ENCODE peak calls at places on chromosome 4, in ten cellular contexts. One of them, this sample, is unnamed.

GRCh38 chr4:70601422-70602039 is 9.5 kb downstream of the AMBN start:
- DNase-seq in WERI-Rb-1: peak
- DNase-seq in AG04449: peak
- DNase-seq in foreskin fibroblast: peak
- DNase-seq in MCF 10A: peak
- DNase-seq in AG04450: peak
- DNase-seq in Peyer's patch: no peak
- DNase-seq in right atrium auricular region: no peak
- DNase-seq in pancreas: peak
- DNase-seq in CD8-positive, alpha-beta T cell: peak
- DNase-seq in this sample: peak

GRCh38 chr4:81509822-81510221 is 38.1 kb upstream of the RASGEF1B start:
- DNase-seq in WERI-Rb-1: no peak
- DNase-seq in AG04449: no peak
- DNase-seq in foreskin fibroblast: no peak
- DNase-seq in MCF 10A: no peak
- DNase-seq in AG04450: no peak
- DNase-seq in Peyer's patch: no peak
- DNase-seq in right atrium auricular region: no peak
- DNase-seq in pancreas: no peak
- DNase-seq in CD8-positive, alpha-beta T cell: no peak
- DNase-seq in this sample: no peak

GRCh38 chr4:82787342-82787741 is 11.3 kb downstream of the SCD5 start:
- DNase-seq in WERI-Rb-1: no peak
- DNase-seq in AG04449: no peak
- DNase-seq in foreskin fibroblast: no peak
- DNase-seq in MCF 10A: peak
- DNase-seq in AG04450: no peak
- DNase-seq in Peyer's patch: no peak
- DNase-seq in right atrium auricular region: peak
- DNase-seq in pancreas: no peak
- DNase-seq in CD8-positive, alpha-beta T cell: no peak
- DNase-seq in this sample: no peak

GRCh38 chr4:155600246-155600645 is 66.4 kb upstream of the GUCY1A1 start:
- DNase-seq in WERI-Rb-1: no peak
- DNase-seq in AG04449: no peak
- DNase-seq in foreskin fibroblast: no peak
- DNase-seq in MCF 10A: no peak
- DNase-seq in AG04450: no peak
- DNase-seq in Peyer's patch: no peak
- DNase-seq in right atrium auricular region: no peak
- DNase-seq in pancreas: no peak
- DNase-seq in CD8-positive, alpha-beta T cell: no peak
- DNase-seq in this sample: no peak

GRCh38 chr4:19241845-19242244 is 1009.9 kb upstream of the SLIT2 start:
- DNase-seq in WERI-Rb-1: no peak
- DNase-seq in AG04449: no peak
- DNase-seq in foreskin fibroblast: no peak
- DNase-seq in MCF 10A: no peak
- DNase-seq in AG04450: no peak
- DNase-seq in Peyer's patch: no peak
- DNase-seq in right atrium auricular region: no peak
- DNase-seq in pancreas: no peak
- DNase-seq in CD8-positive, alpha-beta T cell: no peak
- DNase-seq in this sample: no peak

GRCh38 chr4:139969635-139970266 is 184.2 kb downstream of the MAML3 start:
- DNase-seq in WERI-Rb-1: no peak
- DNase-seq in AG04449: no peak
- DNase-seq in foreskin fibroblast: no peak
- DNase-seq in MCF 10A: no peak
- DNase-seq in AG04450: no peak
- DNase-seq in Peyer's patch: no peak
- DNase-seq in right atrium auricular region: no peak
- DNase-seq in pancreas: peak
- DNase-seq in CD8-positive, alpha-beta T cell: no peak
- DNase-seq in this sample: no peak

GRCh38 chr4:26141916-26142638 is 178.7 kb upstream of the RBPJ start:
- DNase-seq in WERI-Rb-1: no peak
- DNase-seq in AG04449: no peak
- DNase-seq in foreskin fibroblast: peak
- DNase-seq in MCF 10A: no peak
- DNase-seq in AG04450: peak
- DNase-seq in Peyer's patch: no peak
- DNase-seq in right atrium auricular region: peak
- DNase-seq in pancreas: no peak
- DNase-seq in CD8-positive, alpha-beta T cell: no peak
- DNase-seq in this sample: no peak

GRCh38 chr4:15702941-15703403 is at the start of gene BST1:
- DNase-seq in WERI-Rb-1: no peak
- DNase-seq in AG04449: no peak
- DNase-seq in foreskin fibroblast: peak
- DNase-seq in MCF 10A: no peak
- DNase-seq in AG04450: no peak
- DNase-seq in Peyer's patch: peak
- DNase-seq in right atrium auricular region: peak
- DNase-seq in pancreas: peak
- DNase-seq in CD8-positive, alpha-beta T cell: peak
- DNase-seq in this sample: peak

GRCh38 chr4:3721627-3722026 is 44.6 kb upstream of the ADRA2C start:
- DNase-seq in WERI-Rb-1: no peak
- DNase-seq in AG04449: no peak
- DNase-seq in foreskin fibroblast: no peak
- DNase-seq in MCF 10A: no peak
- DNase-seq in AG04450: no peak
- DNase-seq in Peyer's patch: no peak
- DNase-seq in right atrium auricular region: no peak
- DNase-seq in pancreas: no peak
- DNase-seq in CD8-positive, alpha-beta T cell: no peak
- DNase-seq in this sample: no peak

GRCh38 chr4:184344435-184344834 is 126.8 kb upstream of the ENPP6 start:
- DNase-seq in WERI-Rb-1: no peak
- DNase-seq in AG04449: no peak
- DNase-seq in foreskin fibroblast: no peak
- DNase-seq in MCF 10A: no peak
- DNase-seq in AG04450: no peak
- DNase-seq in Peyer's patch: no peak
- DNase-seq in right atrium auricular region: peak
- DNase-seq in pancreas: no peak
- DNase-seq in CD8-positive, alpha-beta T cell: no peak
- DNase-seq in this sample: no peak

GRCh38 chr4:172838943-172839342 is 329.7 kb upstream of the GALNT7 start:
- DNase-seq in WERI-Rb-1: no peak
- DNase-seq in AG04449: no peak
- DNase-seq in foreskin fibroblast: no peak
- DNase-seq in MCF 10A: no peak
- DNase-seq in AG04450: no peak
- DNase-seq in Peyer's patch: no peak
- DNase-seq in right atrium auricular region: no peak
- DNase-seq in pancreas: no peak
- DNase-seq in CD8-positive, alpha-beta T cell: no peak
- DNase-seq in this sample: no peak

GRCh38 chr4:152073738-152074137 is 312.9 kb upstream of the GATB start:
- DNase-seq in WERI-Rb-1: no peak
- DNase-seq in AG04449: no peak
- DNase-seq in foreskin fibroblast: no peak
- DNase-seq in MCF 10A: peak
- DNase-seq in AG04450: no peak
- DNase-seq in Peyer's patch: no peak
- DNase-seq in right atrium auricular region: peak
- DNase-seq in pancreas: no peak
- DNase-seq in CD8-positive, alpha-beta T cell: no peak
- DNase-seq in this sample: no peak

GRCh38 chr4:81512945-81513584 is 41.4 kb upstream of the RASGEF1B start:
- DNase-seq in WERI-Rb-1: no peak
- DNase-seq in AG04449: no peak
- DNase-seq in foreskin fibroblast: no peak
- DNase-seq in MCF 10A: no peak
- DNase-seq in AG04450: no peak
- DNase-seq in Peyer's patch: no peak
- DNase-seq in right atrium auricular region: no peak
- DNase-seq in pancreas: no peak
- DNase-seq in CD8-positive, alpha-beta T cell: no peak
- DNase-seq in this sample: no peak

GRCh38 chr4:151563194-151563593 is 154.2 kb downstream of the FHIP1A start:
- DNase-seq in WERI-Rb-1: no peak
- DNase-seq in AG04449: no peak
- DNase-seq in foreskin fibroblast: peak
- DNase-seq in MCF 10A: peak
- DNase-seq in AG04450: no peak
- DNase-seq in Peyer's patch: no peak
- DNase-seq in right atrium auricular region: no peak
- DNase-seq in pancreas: peak
- DNase-seq in CD8-positive, alpha-beta T cell: no peak
- DNase-seq in this sample: no peak

GRCh38 chr4:108532187-108532586 is 88.2 kb upstream of the RPL34 start:
- DNase-seq in WERI-Rb-1: no peak
- DNase-seq in AG04449: no peak
- DNase-seq in foreskin fibroblast: no peak
- DNase-seq in MCF 10A: no peak
- DNase-seq in AG04450: no peak
- DNase-seq in Peyer's patch: no peak
- DNase-seq in right atrium auricular region: no peak
- DNase-seq in pancreas: no peak
- DNase-seq in CD8-positive, alpha-beta T cell: no peak
- DNase-seq in this sample: no peak
- TF ChIP-seq CTCF in WERI-Rb-1: no peak
- TF ChIP-seq CTCF in AG04449: no peak
- TF ChIP-seq CTCF in foreskin fibroblast: no peak
- TF ChIP-seq CTCF in MCF 10A: no peak
- TF ChIP-seq CTCF in AG04450: no peak
- TF ChIP-seq CTCF in Peyer's patch: no peak
- TF ChIP-seq CTCF in right atrium auricular region: no peak
- TF ChIP-seq CTCF in pancreas: no peak
- TF ChIP-seq CTCF in CD8-positive, alpha-beta T cell: no peak
- TF ChIP-seq CTCF in this sample: no peak

GRCh38 chr4:64327237-64327636 is 82.0 kb downstream of the TECRL start:
- DNase-seq in WERI-Rb-1: no peak
- DNase-seq in AG04449: no peak
- DNase-seq in foreskin fibroblast: no peak
- DNase-seq in MCF 10A: no peak
- DNase-seq in AG04450: no peak
- DNase-seq in Peyer's patch: no peak
- DNase-seq in right atrium auricular region: no peak
- DNase-seq in pancreas: no peak
- DNase-seq in CD8-positive, alpha-beta T cell: no peak
- DNase-seq in this sample: no peak

GRCh38 chr4:64326507-64326906 is 82.7 kb downstream of the TECRL start:
- DNase-seq in WERI-Rb-1: no peak
- DNase-seq in AG04449: no peak
- DNase-seq in foreskin fibroblast: no peak
- DNase-seq in MCF 10A: no peak
- DNase-seq in AG04450: no peak
- DNase-seq in Peyer's patch: no peak
- DNase-seq in right atrium auricular region: no peak
- DNase-seq in pancreas: no peak
- DNase-seq in CD8-positive, alpha-beta T cell: no peak
- DNase-seq in this sample: no peak

GRCh38 chr4:64334964-64335363 is 74.3 kb downstream of the TECRL start:
- DNase-seq in WERI-Rb-1: no peak
- DNase-seq in AG04449: no peak
- DNase-seq in foreskin fibroblast: no peak
- DNase-seq in MCF 10A: no peak
- DNase-seq in AG04450: no peak
- DNase-seq in Peyer's patch: no peak
- DNase-seq in right atrium auricular region: no peak
- DNase-seq in pancreas: no peak
- DNase-seq in CD8-positive, alpha-beta T cell: no peak
- DNase-seq in this sample: no peak

GRCh38 chr4:64330143-64330542 is 79.1 kb downstream of the TECRL start:
- DNase-seq in WERI-Rb-1: no peak
- DNase-seq in AG04449: no peak
- DNase-seq in foreskin fibroblast: no peak
- DNase-seq in MCF 10A: no peak
- DNase-seq in AG04450: no peak
- DNase-seq in Peyer's patch: no peak
- DNase-seq in right atrium auricular region: no peak
- DNase-seq in pancreas: no peak
- DNase-seq in CD8-positive, alpha-beta T cell: no peak
- DNase-seq in this sample: no peak
- TF ChIP-seq CTCF in WERI-Rb-1: no peak
- TF ChIP-seq CTCF in AG04449: no peak
- TF ChIP-seq CTCF in foreskin fibroblast: no peak
- TF ChIP-seq CTCF in MCF 10A: no peak
- TF ChIP-seq CTCF in AG04450: no peak
- TF ChIP-seq CTCF in Peyer's patch: no peak
- TF ChIP-seq CTCF in right atrium auricular region: no peak
- TF ChIP-seq CTCF in pancreas: no peak
- TF ChIP-seq CTCF in CD8-positive, alpha-beta T cell: no peak
- TF ChIP-seq CTCF in this sample: no peak

DNA sequence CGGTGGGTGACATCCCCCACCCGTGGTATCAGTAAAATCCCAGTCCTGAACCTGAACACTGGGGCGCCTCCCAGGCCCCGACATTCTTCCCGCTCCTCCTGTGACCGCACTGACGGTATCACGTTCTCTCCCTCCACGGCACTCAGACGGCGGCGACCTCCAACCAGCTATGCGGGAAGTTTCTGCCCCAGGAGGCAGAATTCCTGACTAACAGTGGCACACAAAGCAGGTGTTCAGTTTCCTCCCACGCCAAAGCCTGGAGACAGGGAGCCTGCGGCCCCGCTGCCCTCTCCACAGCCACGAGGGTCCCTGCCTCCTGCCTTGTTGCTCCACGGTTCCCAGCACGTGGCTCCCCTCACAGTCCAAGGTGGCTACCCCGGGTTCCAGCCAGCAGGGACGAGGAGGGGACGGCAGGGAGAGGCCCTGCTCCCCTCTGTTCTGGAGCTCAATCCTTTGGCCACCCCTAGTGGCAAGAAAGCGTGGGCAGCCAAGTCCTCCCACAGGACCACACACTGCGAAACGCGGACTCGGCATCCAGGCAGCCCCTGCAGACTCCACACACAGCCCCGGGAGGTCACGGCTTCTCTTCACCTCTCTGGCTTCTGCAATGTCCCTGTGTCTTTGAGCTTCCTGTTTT is 15.2 kb downstream of the CTBP1 start:
- DNase-seq in WERI-Rb-1: no peak
- DNase-seq in AG04449: no peak
- DNase-seq in foreskin fibroblast: peak
- DNase-seq in MCF 10A: no peak
- DNase-seq in AG04450: no peak
- DNase-seq in Peyer's patch: peak
- DNase-seq in right atrium auricular region: no peak
- DNase-seq in pancreas: no peak
- DNase-seq in CD8-positive, alpha-beta T cell: no peak
- DNase-seq in this sample: no peak
- TF ChIP-seq CTCF in WERI-Rb-1: peak
- TF ChIP-seq CTCF in AG04449: peak
- TF ChIP-seq CTCF in foreskin fibroblast: peak
- TF ChIP-seq CTCF in MCF 10A: no peak
- TF ChIP-seq CTCF in AG04450: peak
- TF ChIP-seq CTCF in Peyer's patch: peak
- TF ChIP-seq CTCF in right atrium auricular region: peak
- TF ChIP-seq CTCF in pancreas: no peak
- TF ChIP-seq CTCF in CD8-positive, alpha-beta T cell: no peak
- TF ChIP-seq CTCF in this sample: no peak

DNA sequence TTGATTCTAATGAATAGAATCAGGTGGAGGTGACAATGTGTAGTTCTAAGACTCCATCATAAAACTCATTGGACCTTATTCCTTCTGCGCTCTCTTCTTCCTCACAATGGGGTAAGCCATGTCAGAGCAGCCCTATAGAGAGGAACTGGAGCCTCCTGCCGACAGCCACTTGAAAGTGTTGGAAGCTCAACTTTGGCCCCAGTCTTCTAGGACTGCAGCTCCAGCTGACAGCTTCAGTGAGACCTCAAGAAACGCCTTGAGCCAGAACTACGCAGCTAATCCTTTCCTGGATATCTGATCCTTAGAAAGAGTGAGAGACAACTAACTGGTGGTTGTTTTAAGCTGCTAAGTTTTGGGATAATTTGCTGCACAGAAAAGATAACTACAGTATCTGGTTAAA is 22.1 kb upstream of the ADH7 start:
- DNase-seq in WERI-Rb-1: peak
- DNase-seq in AG04449: no peak
- DNase-seq in foreskin fibroblast: peak
- DNase-seq in MCF 10A: no peak
- DNase-seq in AG04450: no peak
- DNase-seq in Peyer's patch: no peak
- DNase-seq in right atrium auricular region: no peak
- DNase-seq in pancreas: no peak
- DNase-seq in CD8-positive, alpha-beta T cell: no peak
- DNase-seq in this sample: no peak
- TF ChIP-seq CTCF in WERI-Rb-1: peak
- TF ChIP-seq CTCF in AG04449: peak
- TF ChIP-seq CTCF in foreskin fibroblast: peak
- TF ChIP-seq CTCF in MCF 10A: no peak
- TF ChIP-seq CTCF in AG04450: peak
- TF ChIP-seq CTCF in Peyer's patch: no peak
- TF ChIP-seq CTCF in right atrium auricular region: no peak
- TF ChIP-seq CTCF in pancreas: no peak
- TF ChIP-seq CTCF in CD8-positive, alpha-beta T cell: no peak
- TF ChIP-seq CTCF in this sample: no peak